ENCODE peak calls at places on chromosome 17, in seven cellular contexts. Q, G, D, W, L, Y and H are unnamed samples.

GRCh38 chr17:33523577-33523981 is 230.5 kb upstream of the ASIC2 start:
- DNase-seq in Q (no peak), G (no peak), D (no peak), W (no peak), L (no peak), Y (peak; percentile 42), H (no peak)

GRCh38 chr17:40536731-40537171 is 28.5 kb downstream of the CCR7 start:
- DNase-seq in Q (peak; percentile 77), G (peak; percentile 17), D (no peak), W (no peak), L (peak; percentile 54), Y (no peak), H (no peak)

GRCh38 chr17:39643271-39643670 is 6.3 kb downstream of the STARD3 start:
- DNase-seq in Q (no peak), G (no peak), D (no peak), W (no peak), L (no peak), Y (no peak), H (no peak)

GRCh38 chr17:42422958-42423712 is at the start of gene CAVIN1:
- DNase-seq in Q (peak; percentile 99), G (peak; percentile 34), D (peak; percentile 99), W (peak; percentile 97), L (peak; percentile 99), Y (peak; percentile 82), H (peak; percentile 99)

GRCh38 chr17:77756846-77757610 is 201.5 kb upstream of the TNRC6C start:
- DNase-seq in Q (no peak), G (no peak), D (no peak), W (no peak), L (no peak), Y (no peak), H (no peak)

GRCh38 chr17:80124351-80124981 is 22.5 kb downstream of the EIF4A3 start:
- DNase-seq in Q (no peak), G (no peak), D (no peak), W (no peak), L (no peak), Y (no peak), H (no peak)

GRCh38 chr17:7336240-7337175 is at the start of gene ACAP1:
- DNase-seq in Q (peak; percentile 61), G (peak; percentile 93), D (peak; percentile 70), W (no peak), L (no peak), Y (no peak), H (no peak)

GRCh38 chr17:77649717-77650211 is 308.7 kb upstream of the TNRC6C start:
- DNase-seq in Q (peak; percentile 18), G (peak; percentile 55), D (no peak), W (no peak), L (no peak), Y (no peak), H (peak; percentile 39)

GRCh38 chr17:6070280-6070894 is at the start of gene WSCD1:
- DNase-seq in Q (no peak), G (no peak), D (no peak), W (no peak), L (no peak), Y (no peak), H (no peak)

GRCh38 chr17:45869676-45870341 is 24.5 kb upstream of the MAPT start:
- DNase-seq in Q (no peak), G (peak; percentile 28), D (no peak), W (no peak), L (no peak), Y (no peak), H (no peak)

GRCh38 chr17:64938925-64939474 is 19.7 kb upstream of the LRRC37A3 start:
- DNase-seq in Q (no peak), G (peak; percentile 73), D (peak; percentile 73), W (no peak), L (peak; percentile 51), Y (no peak), H (no peak)

GRCh38 chr17:76492250-76492988 is 8.8 kb downstream of the RHBDF2 start:
- DNase-seq in Q (no peak), G (peak; percentile 78), D (peak; percentile 57), W (no peak), L (no peak), Y (no peak), H (no peak)

GRCh38 chr17:79952265-79952877 is 83.3 kb downstream of the TBC1D16 start:
- DNase-seq in Q (no peak), G (no peak), D (no peak), W (no peak), L (no peak), Y (no peak), H (no peak)

GRCh38 chr17:1649116-1649843 is 386 bp downstream of the RILP start:
- DNase-seq in Q (peak; percentile 95), G (peak; percentile 88), D (peak; percentile 91), W (peak; percentile 79), L (peak; percentile 85), Y (peak; percentile 46), H (peak; percentile 85)

GRCh38 chr17:2068589-2069051 is 13.7 kb downstream of the HIC1 start:
- DNase-seq in Q (no peak), G (peak; percentile 62), D (no peak), W (no peak), L (no peak), Y (peak; percentile 66), H (no peak)

GRCh38 chr17:30187528-30187927 is 48.0 kb downstream of the SLC6A4 start:
- DNase-seq in Q (no peak), G (no peak), D (no peak), W (no peak), L (no peak), Y (no peak), H (no peak)

GRCh38 chr17:66348605-66349165 is 46.3 kb downstream of the PRKCA start:
- DNase-seq in Q (no peak), G (peak; percentile 56), D (no peak), W (peak; percentile 47), L (peak; percentile 84), Y (peak; percentile 76), H (peak; percentile 75)

GRCh38 chr17:69335018-69335417 is 8.1 kb upstream of the ABCA5 start:
- DNase-seq in Q (no peak), G (no peak), D (no peak), W (peak; percentile 47), L (no peak), Y (peak; percentile 23), H (peak; percentile 54)

GRCh38 chr17:59837362-59838195 is 55.2 kb downstream of the TUBD1 start:
- DNase-seq in Q (peak; percentile 94), G (peak; percentile 82), D (no peak), W (peak; percentile 100), L (peak; percentile 89), Y (peak; percentile 100), H (peak; percentile 86)

GRCh38 chr17:48125829-48126612 is 18.5 kb downstream of the SNX11 start:
- DNase-seq in Q (no peak), G (no peak), D (no peak), W (no peak), L (no peak), Y (no peak), H (no peak)

GRCh38 chr17:8726951-8727555 is 17.6 kb downstream of the CCDC42 start:
- DNase-seq in Q (peak; percentile 65), G (no peak), D (peak; percentile 53), W (peak; percentile 30), L (no peak), Y (peak; percentile 31), H (no peak)

GRCh38 chr17:42459983-42460300 is 1.3 kb downstream of the ATP6V0A1 start:
- DNase-seq in Q (no peak), G (peak; percentile 50), D (no peak), W (no peak), L (peak; percentile 53), Y (no peak), H (peak; percentile 41)

GRCh38 chr17:8954339-8954738 is 11.2 kb downstream of the PIK3R5 start:
- DNase-seq in Q (peak; percentile 83), G (peak; percentile 87), D (peak; percentile 83), W (no peak), L (no peak), Y (no peak), H (no peak)

GRCh38 chr17:34163681-34164080 is 91.4 kb upstream of the CCL2 start:
- DNase-seq in Q (no peak), G (no peak), D (no peak), W (no peak), L (no peak), Y (no peak), H (no peak)

GRCh38 chr17:42311240-42312034 is 23.1 kb downstream of the STAT5A start:
- DNase-seq in Q (peak; percentile 92), G (peak; percentile 44), D (peak; percentile 93), W (peak; percentile 91), L (no peak), Y (peak; percentile 82), H (no peak)

GRCh38 chr17:75854111-75854748 is 905 bp downstream of the WBP2 start:
- DNase-seq in Q (peak; percentile 87), G (no peak), D (peak; percentile 35), W (no peak), L (peak; percentile 77), Y (peak; percentile 89), H (peak; percentile 60)

GRCh38 chr17:48059125-48059668 is 11.0 kb downstream of the NFE2L1 start:
- DNase-seq in Q (no peak), G (no peak), D (no peak), W (no peak), L (no peak), Y (no peak), H (no peak)

GRCh38 chr17:77316191-77316641 is 175.4 kb downstream of the SEC14L1 start:
- DNase-seq in Q (peak; percentile 89), G (no peak), D (no peak), W (no peak), L (no peak), Y (peak; percentile 63), H (no peak)

GRCh38 chr17:58734811-58735210 is 20.8 kb upstream of the PPM1E start:
- DNase-seq in Q (no peak), G (no peak), D (no peak), W (no peak), L (no peak), Y (no peak), H (no peak)